ENCODE peak calls at places on chromosomes 5 and 9, in six cellular contexts. V is H9, U is lower lobe of right lung, A is transverse colon, Y is uterus, B is body of pancreas. N is an unnamed sample. For H3K27me3 and H3K9me3, the result is how much of the 10 kb centered on the place peaks cover.

GRCh38 chr5:52800394-52801213 is 12.9 kb downstream of the ITGA1 start:
- DNase-seq in V (peak), U (peak), A (peak), Y (peak), B (peak), N (peak)

GRCh38 chr9:82418334-82418733 is 429.8 kb downstream of the SPATA31D1 start:
- DNase-seq in V (no peak), U (no peak), A (no peak), Y (no peak), B (no peak), N (no peak)

GRCh38 chr9:136208675-136209074 is 3.7 kb upstream of the LHX3 start:
- DNase-seq in V (no peak), U (no peak), A (no peak), Y (no peak), B (no peak), N (no peak)

GRCh38 chr5:69493235-69493925 is 790 bp downstream of the OCLN start:
- DNase-seq in V (peak), U (peak), A (peak), Y (no peak), B (peak), N (peak)

GRCh38 chr5:16784843-16785791 is 151.0 kb downstream of the MYO10 start:
- DNase-seq in V (no peak), U (no peak), A (no peak), Y (no peak), B (no peak), N (no peak)

GRCh38 chr5:43609752-43610151 is 6.8 kb downstream of the NNT start:
- DNase-seq in V (no peak), U (no peak), A (no peak), Y (no peak), B (no peak), N (no peak)

GRCh38 chr5:95358858-95359257 is 32.3 kb upstream of the FAM81B start:
- DNase-seq in V (no peak), U (no peak), A (no peak), Y (no peak), B (no peak), N (no peak)

GRCh38 chr9:4382722-4383317 is 83.0 kb upstream of the GLIS3 start:
- DNase-seq in V (no peak), U (no peak), A (no peak), Y (no peak), B (no peak), N (no peak)

GRCh38 chr5:111675540-111675939 is 81.5 kb downstream of the NREP start:
- DNase-seq in V (no peak), U (no peak), A (no peak), Y (no peak), B (no peak), N (no peak)

GRCh38 chr9:98538626-98539031 is 170.1 kb downstream of the GABBR2 start:
- DNase-seq in V (no peak), U (peak), A (no peak), Y (no peak), B (no peak), N (no peak)

GRCh38 chr5:81835813-81836458 is 85.0 kb upstream of the SSBP2 start:
- DNase-seq in V (no peak), U (no peak), A (no peak), Y (no peak), B (no peak), N (no peak)

GRCh38 chr9:6923081-6923480 is 165.3 kb downstream of the KDM4C start:
- DNase-seq in V (no peak), U (no peak), A (no peak), Y (no peak), B (no peak), N (no peak)

GRCh38 chr9:130698514-130698913 is 4.9 kb downstream of the EXOSC2 start:
- DNase-seq in V (no peak), U (peak), A (no peak), Y (no peak), B (peak), N (no peak)

GRCh38 chr5:77642915-77643653 is 4.6 kb upstream of the OTP start:
- DNase-seq in V (peak), U (no peak), A (no peak), Y (no peak), B (no peak), N (no peak)

GRCh38 chr5:77645158-77645994 is 6.9 kb upstream of the OTP start:
- DNase-seq in V (peak), U (peak), A (peak), Y (no peak), B (peak), N (peak)

GRCh38 chr5:77643654-77644404 is 5.3 kb upstream of the OTP start:
- DNase-seq in V (no peak), U (no peak), A (no peak), Y (no peak), B (no peak), N (no peak)

GRCh38 chr5:77645995-77646639 is 7.6 kb upstream of the OTP start:
- DNase-seq in V (no peak), U (no peak), A (no peak), Y (no peak), B (no peak), N (no peak)

GRCh38 chr5:77644443-77645157 is 6.1 kb upstream of the OTP start:
- DNase-seq in V (peak), U (no peak), A (no peak), Y (no peak), B (no peak), N (no peak)
- H3K27me3 ChIP-seq in V (half or more), U (half or more), A (half or more), Y (under half), B (under half), N (under half)

GRCh38 chr9:137953683-137954438 is 76.3 kb downstream of the CACNA1B start:
- DNase-seq in V (no peak), U (no peak), A (no peak), Y (no peak), B (no peak), N (no peak)

GRCh38 chr9:137955224-137955570 is 77.6 kb downstream of the CACNA1B start:
- DNase-seq in V (no peak), U (no peak), A (no peak), Y (no peak), B (no peak), N (no peak)

GRCh38 chr9:137951107-137951506 is 73.5 kb downstream of the CACNA1B start:
- DNase-seq in V (no peak), U (no peak), A (no peak), Y (no peak), B (no peak), N (no peak)

GRCh38 chr9:137951597-137952490 is 74.3 kb downstream of the CACNA1B start:
- DNase-seq in V (no peak), U (no peak), A (no peak), Y (no peak), B (peak), N (no peak)

GRCh38 chr9:137952976-137953666 is 75.5 kb downstream of the CACNA1B start:
- DNase-seq in V (no peak), U (no peak), A (no peak), Y (no peak), B (no peak), N (no peak)
- H3K9me3 ChIP-seq in V (under half), U (under half), A (under half), Y (under half), B (under half), N (under half)

GRCh38 chr9:978117-978830 is 1.8 kb downstream of the DMRT3 start:
- DNase-seq in V (no peak), U (no peak), A (no peak), Y (no peak), B (no peak), N (no peak)

GRCh38 chr9:979983-980382 is 3.5 kb downstream of the DMRT3 start:
- DNase-seq in V (no peak), U (no peak), A (no peak), Y (no peak), B (no peak), N (no peak)

GRCh38 chr9:980621-981020 is 4.2 kb downstream of the DMRT3 start:
- DNase-seq in V (no peak), U (no peak), A (no peak), Y (no peak), B (no peak), N (no peak)

GRCh38 chr9:981491-981898 is 5.0 kb downstream of the DMRT3 start:
- DNase-seq in V (peak), U (no peak), A (no peak), Y (no peak), B (no peak), N (no peak)

DNA sequence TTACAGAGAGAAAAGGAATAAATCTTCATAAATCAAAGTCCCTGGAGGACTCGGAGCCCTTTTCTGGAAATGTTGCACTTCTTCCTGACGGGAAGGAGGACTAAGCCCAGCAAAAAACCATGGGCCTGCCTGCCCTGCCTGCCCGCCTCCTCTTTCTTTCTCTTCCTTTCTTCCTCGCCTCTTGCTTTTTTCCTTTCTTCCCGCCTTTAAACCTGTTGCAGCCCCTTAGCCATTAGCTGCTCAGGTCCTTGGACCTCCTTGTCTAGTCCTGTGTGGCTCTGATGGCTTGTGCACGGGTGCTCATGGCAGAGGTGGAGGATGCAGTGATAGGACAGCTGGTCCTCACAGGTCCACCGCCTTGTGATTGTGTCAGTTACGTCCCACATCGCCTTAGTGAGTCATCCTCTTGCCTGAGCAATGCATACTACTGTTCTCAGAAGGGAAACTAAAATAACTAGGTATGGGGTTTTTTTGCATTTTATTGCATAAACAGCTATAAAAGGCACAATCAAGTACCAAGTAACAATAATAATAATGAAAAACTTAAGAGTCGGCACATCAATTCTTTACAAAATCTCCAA is 6.3 kb downstream of the DMRT3 start:
- DNase-seq in V (no peak), U (no peak), A (no peak), Y (no peak), B (no peak), N (no peak)
- H3K27me3 ChIP-seq in V (under half), U (half or more), A (half or more), Y (under half), B (under half), N (under half)

DNA sequence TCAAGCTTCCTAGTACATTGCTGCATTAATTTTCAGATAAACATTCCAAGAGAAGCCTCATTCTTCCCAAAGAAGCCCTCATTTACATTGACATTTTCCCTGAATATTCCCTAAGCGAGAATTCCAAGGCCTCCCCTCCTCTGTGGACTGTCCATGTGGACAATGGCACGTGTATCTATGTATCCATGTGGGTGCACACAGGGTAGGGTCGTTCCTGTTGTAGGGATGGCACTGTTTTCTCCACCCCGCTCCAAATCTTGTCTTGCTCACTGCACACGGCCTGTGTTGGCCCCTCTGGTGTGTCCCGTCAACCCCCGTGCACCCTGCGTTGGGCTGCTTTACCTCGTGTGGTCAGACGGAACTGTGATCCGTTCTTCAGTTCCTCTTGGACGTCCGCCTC is 104.7 kb upstream of the IRX2 start:
- DNase-seq in V (no peak), U (no peak), A (no peak), Y (no peak), B (no peak), N (no peak)
- H3K9me3 ChIP-seq in V (under half), U (under half), A (under half), Y (under half), B (under half), N (under half)

GRCh38 chr5:116574682-116575634 is at the start of gene SEMA6A:
- DNase-seq in V (peak), U (peak), A (peak), Y (peak), B (peak), N (peak)
- H3K27me3 ChIP-seq in V (under half), U (under half), A (under half), Y (under half), B (under half), N (under half)

DNA sequence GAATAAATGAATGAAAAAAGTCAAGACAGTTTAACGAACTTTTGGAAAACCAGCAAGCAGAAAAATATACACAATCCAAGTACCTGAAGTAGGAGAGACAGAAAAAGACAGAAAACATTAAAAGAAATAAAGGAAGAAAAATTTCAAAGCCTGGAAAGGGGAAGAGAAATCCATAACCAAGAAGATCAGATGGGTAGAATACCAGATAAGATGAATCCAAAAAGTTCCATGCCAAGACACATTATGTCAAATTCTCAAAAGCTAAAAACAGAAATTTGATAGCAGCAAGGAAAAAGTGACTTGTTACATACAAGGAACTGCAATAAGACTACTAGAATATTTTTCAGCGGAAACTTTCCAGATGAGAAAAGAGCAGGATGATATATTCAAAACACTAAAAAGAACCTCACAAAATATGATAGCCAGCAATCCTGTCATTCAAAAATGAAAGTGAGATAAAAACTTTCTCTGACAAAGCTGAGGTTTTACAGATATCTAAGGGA is 7.6 kb upstream of the ZNF300 start:
- DNase-seq in V (no peak), U (no peak), A (no peak), Y (no peak), B (no peak), N (no peak)
- H3K9me3 ChIP-seq in V (half or more), U (under half), A (under half), Y (under half), B (under half), N (under half)

GRCh38 chr5:6342689-6343315 is 35.5 kb downstream of the MED10 start:
- DNase-seq in V (no peak), U (no peak), A (no peak), Y (no peak), B (no peak), N (no peak)
- H3K27me3 ChIP-seq in V (under half), U (under half), A (under half), Y (under half), B (under half), N (under half)

DNA sequence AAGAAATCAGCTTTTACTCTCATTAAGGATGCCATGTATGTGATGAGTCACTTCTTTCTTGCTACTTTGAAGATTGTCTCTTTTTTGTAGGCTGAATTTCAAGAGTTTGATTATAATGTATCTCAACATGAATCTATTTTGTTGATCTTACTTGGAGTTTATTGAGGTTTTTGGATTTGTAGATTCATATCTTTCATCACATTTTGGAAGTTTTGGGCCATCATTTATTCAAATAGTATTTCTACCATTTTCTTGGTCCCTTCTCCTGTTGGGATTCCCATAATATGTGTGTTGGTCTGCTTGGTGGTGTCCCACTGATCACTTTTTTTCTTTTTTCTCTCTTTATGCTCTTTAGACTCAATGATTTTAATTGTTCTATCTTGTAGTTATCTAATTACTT is 116.3 kb downstream of the CNTLN start:
- DNase-seq in V (no peak), U (no peak), A (no peak), Y (no peak), B (no peak), N (no peak)
- H3K9me3 ChIP-seq in V (under half), U (half or more), A (under half), Y (under half), B (under half), N (under half)